ENCODE peak calls at places on chromosomes 5 and 9, in six cellular contexts. X is uterus, U is heart left ventricle, K is stomach, L is adrenal gland, T is IMR-90. S is an unnamed sample.
A peak's percentile ranks its signal among the peaks of the same experiment; 100 is the strongest.

GRCh38 chr5:55895276-55895675 is 44.1 kb downstream of the IL31RA start:
- DNase-seq in X (no peak), L (no peak), K (no peak), U (no peak), T (no peak), S (no peak)

GRCh38 chr9:34310205-34310604 is 18.9 kb downstream of the KIF24 start:
- DNase-seq in L (no peak), U (no peak), X (no peak), T (peak; percentile 41), K (no peak), S (no peak)

GRCh38 chr5:91787718-91788117 is 404.6 kb upstream of the ARRDC3 start:
- DNase-seq in U (no peak), T (no peak), X (no peak), K (no peak), L (no peak), S (peak; percentile 2)

GRCh38 chr9:98117984-98118639 is 910 bp downstream of the TRIM14 start:
- DNase-seq in U (no peak), X (no peak), L (no peak), K (peak; percentile 52), T (peak; percentile 28), S (peak; percentile 76)

GRCh38 chr5:176664479-176664878 is 17.2 kb downstream of the TSPAN17 start:
- DNase-seq in K (no peak), X (no peak), U (peak; percentile 8), L (no peak), T (no peak), S (no peak)

GRCh38 chr5:2022436-2022835 is 139.7 kb upstream of the IRX4 start:
- DNase-seq in T (no peak), K (no peak), L (no peak), U (no peak), X (no peak), S (no peak)

GRCh38 chr9:83957029-83957513 is 22.9 kb downstream of the HNRNPK start:
- DNase-seq in K (no peak), L (no peak), U (no peak), X (no peak), T (no peak), S (no peak)

GRCh38 chr9:10701906-10702305 is 89.1 kb upstream of the PTPRD start:
- DNase-seq in L (no peak), X (no peak), U (no peak), K (no peak), T (no peak), S (no peak)

GRCh38 chr5:14178091-14178490 is 34.9 kb downstream of the TRIO start:
- DNase-seq in T (no peak), X (no peak), K (no peak), U (no peak), L (no peak), S (no peak)

GRCh38 chr5:142403583-142403982 is 78.8 kb upstream of the SPRY4 start:
- DNase-seq in L (no peak), U (no peak), K (no peak), T (no peak), X (no peak), S (no peak)

GRCh38 chr5:72559866-72560766 is 52.9 kb upstream of the ZNF366 start:
- DNase-seq in T (no peak), L (no peak), K (no peak), U (peak; percentile 62), X (no peak), S (no peak)

GRCh38 chr5:71974165-71974564 is 133.1 kb upstream of the MAP1B start:
- DNase-seq in K (no peak), L (peak; percentile 51), T (no peak), X (peak; percentile 28), U (peak; percentile 35), S (no peak)

GRCh38 chr5:94884294-94884693 is 265.8 kb downstream of the SLF1 start:
- DNase-seq in U (peak; percentile 29), L (no peak), T (no peak), X (no peak), K (no peak), S (no peak)

GRCh38 chr9:131394464-131395026 is 659 bp downstream of the PRRC2B start:
- DNase-seq in L (peak; percentile 56), X (peak; percentile 67), T (no peak), K (peak; percentile 48), U (peak; percentile 60), S (no peak)

GRCh38 chr5:179409806-179410205 is 64.5 kb upstream of the ADAMTS2 start:
- DNase-seq in U (no peak), T (no peak), L (no peak), X (no peak), K (no peak), S (no peak)

GRCh38 chr5:78509884-78510769 is 138.4 kb downstream of the LHFPL2 start:
- DNase-seq in K (peak; percentile 85), U (peak; percentile 85), L (peak; percentile 78), T (no peak), X (peak; percentile 54), S (no peak)

GRCh38 chr9:112852741-112853505 is 37.8 kb downstream of the SLC46A2 start:
- DNase-seq in L (no peak), U (no peak), K (no peak), X (no peak), T (no peak), S (no peak)

GRCh38 chr5:160260881-160261815 is 31.8 kb downstream of the FABP6 start:
- DNase-seq in U (peak; percentile 82), L (peak; percentile 60), K (peak; percentile 74), T (peak; percentile 99), X (no peak), S (no peak)

GRCh38 chr9:134068742-134069535 is 1.1 kb upstream of the BRD3 start:
- DNase-seq in U (no peak), X (peak; percentile 20), L (peak; percentile 21), K (peak; percentile 26), T (peak; percentile 6), S (no peak)
- TF ChIP-seq POLR2A in U (no peak), X (no peak), L (no peak), K (no peak), T (no peak), S (no peak)

DNA sequence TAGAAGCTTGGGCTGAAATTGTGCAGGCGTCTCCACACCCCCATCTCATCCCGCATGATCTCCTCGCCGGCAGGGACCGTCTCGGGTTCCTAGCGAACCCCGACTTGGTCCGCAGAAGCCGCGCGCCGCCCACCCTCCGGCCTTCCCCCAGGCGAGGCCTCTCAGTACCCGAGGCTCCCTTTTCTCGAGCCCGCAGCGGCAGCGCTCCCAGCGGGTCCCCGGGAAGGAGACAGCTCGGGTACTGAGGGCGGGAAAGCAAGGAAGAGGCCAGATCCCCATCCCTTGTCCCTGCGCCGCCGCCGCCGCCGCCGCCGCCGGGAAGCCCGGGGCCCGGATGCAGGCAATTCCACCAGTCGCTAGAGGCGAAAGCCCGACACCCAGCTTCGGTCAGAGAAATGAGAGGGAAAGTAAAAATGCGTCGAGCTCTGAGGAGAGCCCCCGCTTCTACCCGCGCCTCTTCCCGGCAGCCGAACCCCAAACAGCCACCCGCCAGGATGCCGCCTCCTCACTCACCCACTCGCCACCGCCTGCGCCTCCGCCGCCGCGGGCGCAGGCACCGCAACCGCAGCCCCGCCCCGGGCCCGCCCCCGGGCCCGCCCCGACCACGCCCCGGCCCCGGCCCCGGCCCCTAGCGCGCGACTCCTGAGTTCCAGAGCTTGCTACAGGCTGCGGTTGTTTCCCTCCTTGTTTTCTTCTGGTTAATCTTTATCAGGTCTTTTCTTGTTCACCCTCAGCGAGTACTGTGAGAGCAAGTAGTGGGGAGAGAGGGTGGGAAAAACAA is at the start of gene C9orf72:
- DNase-seq in K (peak; percentile 84), X (peak; percentile 83), L (peak; percentile 78), U (peak; percentile 74), T (peak; percentile 31), S (peak; percentile 77)
- TF ChIP-seq POLR2A in K (no peak), X (peak; percentile 83), L (peak; percentile 80), U (no peak), T (peak; percentile 90), S (peak; percentile 59)

DNA sequence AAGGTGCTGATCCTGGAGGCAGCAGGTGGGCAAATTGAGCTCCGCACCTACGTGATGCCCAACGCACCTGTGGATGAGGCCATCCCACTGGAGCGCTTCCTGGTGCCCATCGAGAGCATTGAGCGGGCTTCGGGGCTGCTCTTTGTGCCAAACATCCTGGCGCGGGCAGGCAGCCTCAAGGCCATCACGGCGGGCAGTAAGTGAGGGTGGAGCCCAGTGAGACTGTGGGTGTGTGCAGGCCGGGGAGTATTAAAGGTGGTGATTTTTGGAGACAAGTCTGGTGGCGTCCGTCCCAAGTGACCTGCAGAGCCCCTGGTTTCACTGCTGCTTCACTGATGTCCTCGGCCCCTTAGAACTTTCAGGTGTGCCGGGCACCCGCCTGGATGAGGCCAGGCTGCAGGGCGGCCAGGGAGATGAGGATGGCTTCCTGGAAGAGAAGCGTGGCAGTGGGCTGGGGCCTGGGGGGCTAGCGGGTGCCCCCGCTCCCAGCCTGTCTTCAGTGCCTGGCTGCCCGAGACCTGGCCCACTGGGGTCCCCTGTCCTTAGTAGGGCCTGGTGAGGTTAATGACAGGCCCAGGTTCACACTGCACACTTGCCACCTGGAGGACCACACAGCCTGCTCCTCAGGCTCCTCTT is 4.2 kb downstream of the ENDOG start:
- DNase-seq in X (no peak), K (no peak), T (no peak), L (no peak), U (no peak), S (no peak)
- TF ChIP-seq POLR2A in X (no peak), K (no peak), T (no peak), L (no peak), U (no peak), S (no peak)

DNA sequence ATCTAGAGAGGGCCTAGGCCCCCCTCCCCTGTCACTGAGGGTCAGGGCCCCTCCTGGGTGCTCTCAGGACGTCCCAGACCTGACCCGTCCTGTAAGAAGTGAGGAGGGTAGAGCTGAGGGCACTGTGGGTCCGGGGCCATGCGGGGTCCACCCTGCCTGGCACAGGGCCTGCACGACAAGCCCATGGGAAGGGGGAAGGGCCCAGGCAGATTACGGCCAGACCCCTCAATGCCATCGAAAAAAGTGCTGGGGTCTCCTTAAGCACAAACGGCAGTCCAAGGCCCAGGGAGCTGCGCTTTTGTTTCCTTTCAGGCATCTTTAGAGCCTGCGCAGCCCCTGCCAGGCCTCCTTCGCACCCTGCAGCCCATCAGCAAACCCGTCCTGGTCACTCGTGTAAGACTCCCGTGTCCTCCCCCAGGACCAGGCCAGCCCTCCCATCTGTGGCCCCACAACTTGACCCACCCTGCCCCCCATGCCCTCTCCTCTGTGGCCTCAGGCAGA is 4.4 kb upstream of the EXOC3 start:
- DNase-seq in K (no peak), T (no peak), L (no peak), U (no peak), X (no peak), S (no peak)
- TF ChIP-seq POLR2A in K (no peak), T (no peak), L (no peak), U (no peak), X (no peak), S (no peak)

GRCh38 chr9:127850286-127850830 is 4.1 kb downstream of the ENG start:
- DNase-seq in U (no peak), L (no peak), K (no peak), X (no peak), T (no peak), S (no peak)
- TF ChIP-seq POLR2A in U (no peak), L (no peak), K (no peak), X (no peak), T (no peak), S (no peak)

S was measured in H54.